ENCODE peak calls at places on chromosomes 4 and X, in ten cellular contexts. One of them, this sample, is unnamed.

GRCh38 chr4:147782087-147782781 is 50.3 kb downstream of the ARHGAP10 start:
- DNase-seq in SJSA1: peak; percentile 48
- DNase-seq in CD8-positive, alpha-beta memory T cell: no peak
- DNase-seq in cardiac fibroblast: peak; percentile 47
- DNase-seq in bronchial epithelial cell: peak; percentile 42
- DNase-seq in heart left ventricle: no peak
- DNase-seq in GM23248: peak; percentile 49
- DNase-seq in mesendoderm: no peak
- DNase-seq in neural progenitor cell: no peak
- DNase-seq in ovary: no peak
- DNase-seq in this sample: peak; percentile 31

GRCh38 chr4:173223743-173224142 is 55.1 kb downstream of the GALNT7 start:
- DNase-seq in SJSA1: no peak
- DNase-seq in heart left ventricle: no peak
- DNase-seq in CD8-positive, alpha-beta memory T cell: no peak
- DNase-seq in neural progenitor cell: no peak
- DNase-seq in cardiac fibroblast: no peak
- DNase-seq in GM23248: no peak
- DNase-seq in mesendoderm: no peak
- DNase-seq in ovary: no peak
- DNase-seq in bronchial epithelial cell: no peak
- DNase-seq in this sample: no peak

GRCh38 chr4:148800943-148801342 is 358.7 kb upstream of the NR3C2 start:
- DNase-seq in mesendoderm: no peak
- DNase-seq in heart left ventricle: no peak
- DNase-seq in neural progenitor cell: no peak
- DNase-seq in ovary: no peak
- DNase-seq in bronchial epithelial cell: no peak
- DNase-seq in cardiac fibroblast: peak; percentile 24
- DNase-seq in GM23248: no peak
- DNase-seq in CD8-positive, alpha-beta memory T cell: no peak
- DNase-seq in SJSA1: no peak
- DNase-seq in this sample: peak; percentile 28

GRCh38 chrX:129091097-129091496 is 432.2 kb downstream of the SMARCA1 start:
- DNase-seq in ovary: no peak
- DNase-seq in heart left ventricle: no peak
- DNase-seq in cardiac fibroblast: no peak
- DNase-seq in SJSA1: no peak
- DNase-seq in neural progenitor cell: peak; percentile 65
- DNase-seq in mesendoderm: peak; percentile 49
- DNase-seq in CD8-positive, alpha-beta memory T cell: no peak
- DNase-seq in GM23248: no peak
- DNase-seq in bronchial epithelial cell: no peak
- DNase-seq in this sample: no peak

GRCh38 chrX:72536542-72536941 is 36.1 kb downstream of the HDAC8 start:
- DNase-seq in SJSA1: no peak
- DNase-seq in mesendoderm: no peak
- DNase-seq in neural progenitor cell: no peak
- DNase-seq in ovary: no peak
- DNase-seq in heart left ventricle: peak; percentile 9
- DNase-seq in cardiac fibroblast: no peak
- DNase-seq in CD8-positive, alpha-beta memory T cell: no peak
- DNase-seq in bronchial epithelial cell: no peak
- DNase-seq in GM23248: no peak
- DNase-seq in this sample: no peak

GRCh38 chr4:88828846-88829245 is 131.2 kb upstream of the NAP1L5 start:
- DNase-seq in neural progenitor cell: no peak
- DNase-seq in GM23248: no peak
- DNase-seq in ovary: no peak
- DNase-seq in mesendoderm: no peak
- DNase-seq in CD8-positive, alpha-beta memory T cell: no peak
- DNase-seq in cardiac fibroblast: no peak
- DNase-seq in heart left ventricle: no peak
- DNase-seq in SJSA1: no peak
- DNase-seq in bronchial epithelial cell: no peak
- DNase-seq in this sample: no peak

GRCh38 chr4:82713856-82714255 is 84.7 kb downstream of the SCD5 start:
- DNase-seq in mesendoderm: no peak
- DNase-seq in GM23248: peak; percentile 60
- DNase-seq in heart left ventricle: no peak
- DNase-seq in bronchial epithelial cell: peak; percentile 78
- DNase-seq in neural progenitor cell: no peak
- DNase-seq in CD8-positive, alpha-beta memory T cell: no peak
- DNase-seq in cardiac fibroblast: peak; percentile 46
- DNase-seq in ovary: no peak
- DNase-seq in SJSA1: no peak
- DNase-seq in this sample: no peak

GRCh38 chr4:56844817-56845580 is 23.5 kb upstream of the SPINK2 start:
- DNase-seq in ovary: no peak
- DNase-seq in neural progenitor cell: peak; percentile 49
- DNase-seq in mesendoderm: peak; percentile 72
- DNase-seq in heart left ventricle: no peak
- DNase-seq in bronchial epithelial cell: no peak
- DNase-seq in GM23248: no peak
- DNase-seq in CD8-positive, alpha-beta memory T cell: no peak
- DNase-seq in cardiac fibroblast: no peak
- DNase-seq in SJSA1: no peak
- DNase-seq in this sample: no peak

GRCh38 chrX:68498044-68498507 is 775 bp upstream of the YIPF6 start:
- DNase-seq in bronchial epithelial cell: peak; percentile 52
- DNase-seq in SJSA1: no peak
- DNase-seq in GM23248: peak; percentile 33
- DNase-seq in ovary: no peak
- DNase-seq in heart left ventricle: no peak
- DNase-seq in CD8-positive, alpha-beta memory T cell: no peak
- DNase-seq in cardiac fibroblast: no peak
- DNase-seq in neural progenitor cell: no peak
- DNase-seq in mesendoderm: peak; percentile 86
- DNase-seq in this sample: no peak

GRCh38 chrX:40148439-40149285 is 50.9 kb upstream of the BCOR start:
- DNase-seq in neural progenitor cell: peak; percentile 62
- DNase-seq in SJSA1: no peak
- DNase-seq in bronchial epithelial cell: no peak
- DNase-seq in CD8-positive, alpha-beta memory T cell: no peak
- DNase-seq in mesendoderm: peak; percentile 45
- DNase-seq in heart left ventricle: no peak
- DNase-seq in ovary: no peak
- DNase-seq in GM23248: no peak
- DNase-seq in cardiac fibroblast: no peak
- DNase-seq in this sample: no peak
- H3K4me3 ChIP-seq in neural progenitor cell: peak overlapping the region; percentile 23
- H3K4me3 ChIP-seq in SJSA1: no peak overlapping the region
- H3K4me3 ChIP-seq in bronchial epithelial cell: no peak overlapping the region
- H3K4me3 ChIP-seq in CD8-positive, alpha-beta memory T cell: no peak overlapping the region
- H3K4me3 ChIP-seq in mesendoderm: no peak overlapping the region
- H3K4me3 ChIP-seq in heart left ventricle: no peak overlapping the region
- H3K4me3 ChIP-seq in ovary: no peak overlapping the region
- H3K4me3 ChIP-seq in GM23248: no peak overlapping the region
- H3K4me3 ChIP-seq in cardiac fibroblast: no peak overlapping the region
- H3K4me3 ChIP-seq in this sample: no peak overlapping the region

GRCh38 chr4:133146574-133147198 is 2.4 kb upstream of the PCDH10 start:
- DNase-seq in mesendoderm: peak; percentile 93
- DNase-seq in cardiac fibroblast: peak; percentile 66
- DNase-seq in SJSA1: peak; percentile 2
- DNase-seq in bronchial epithelial cell: peak; percentile 15
- DNase-seq in ovary: peak; percentile 43
- DNase-seq in CD8-positive, alpha-beta memory T cell: no peak
- DNase-seq in neural progenitor cell: peak; percentile 80
- DNase-seq in GM23248: peak; percentile 73
- DNase-seq in heart left ventricle: no peak
- DNase-seq in this sample: peak; percentile 17
- H3K4me3 ChIP-seq in mesendoderm: peak overlapping the region; percentile 37
- H3K4me3 ChIP-seq in cardiac fibroblast: peak overlapping the region; percentile 54
- H3K4me3 ChIP-seq in SJSA1: no peak overlapping the region
- H3K4me3 ChIP-seq in bronchial epithelial cell: no peak overlapping the region
- H3K4me3 ChIP-seq in ovary: peak overlapping the region; percentile 40
- H3K4me3 ChIP-seq in CD8-positive, alpha-beta memory T cell: no peak overlapping the region
- H3K4me3 ChIP-seq in neural progenitor cell: peak overlapping the region; percentile 57
- H3K4me3 ChIP-seq in GM23248: peak overlapping the region; percentile 59
- H3K4me3 ChIP-seq in heart left ventricle: no peak overlapping the region
- H3K4me3 ChIP-seq in this sample: peak overlapping the region; percentile 66

GRCh38 chrX:143873343-143873742 is 10.5 kb upstream of the UBE2NL start:
- DNase-seq in CD8-positive, alpha-beta memory T cell: no peak
- DNase-seq in mesendoderm: no peak
- DNase-seq in heart left ventricle: no peak
- DNase-seq in neural progenitor cell: no peak
- DNase-seq in SJSA1: no peak
- DNase-seq in bronchial epithelial cell: peak; percentile 40
- DNase-seq in GM23248: peak; percentile 60
- DNase-seq in cardiac fibroblast: peak; percentile 54
- DNase-seq in ovary: no peak
- DNase-seq in this sample: no peak
- H3K4me3 ChIP-seq in CD8-positive, alpha-beta memory T cell: no peak overlapping the region
- H3K4me3 ChIP-seq in mesendoderm: no peak overlapping the region
- H3K4me3 ChIP-seq in heart left ventricle: no peak overlapping the region
- H3K4me3 ChIP-seq in neural progenitor cell: no peak overlapping the region
- H3K4me3 ChIP-seq in SJSA1: no peak overlapping the region
- H3K4me3 ChIP-seq in bronchial epithelial cell: no peak overlapping the region
- H3K4me3 ChIP-seq in GM23248: no peak overlapping the region
- H3K4me3 ChIP-seq in cardiac fibroblast: no peak overlapping the region
- H3K4me3 ChIP-seq in ovary: no peak overlapping the region
- H3K4me3 ChIP-seq in this sample: no peak overlapping the region

GRCh38 chrX:52271212-52271611 is 86.5 kb downstream of the MAGED4 start:
- DNase-seq in heart left ventricle: no peak
- DNase-seq in bronchial epithelial cell: peak; percentile 20
- DNase-seq in cardiac fibroblast: peak; percentile 7
- DNase-seq in mesendoderm: peak; percentile 53
- DNase-seq in GM23248: peak; percentile 19
- DNase-seq in SJSA1: no peak
- DNase-seq in neural progenitor cell: peak; percentile 58
- DNase-seq in ovary: no peak
- DNase-seq in CD8-positive, alpha-beta memory T cell: no peak
- DNase-seq in this sample: no peak
- H3K4me3 ChIP-seq in heart left ventricle: no peak overlapping the region
- H3K4me3 ChIP-seq in bronchial epithelial cell: no peak overlapping the region
- H3K4me3 ChIP-seq in cardiac fibroblast: no peak overlapping the region
- H3K4me3 ChIP-seq in mesendoderm: no peak overlapping the region
- H3K4me3 ChIP-seq in GM23248: no peak overlapping the region
- H3K4me3 ChIP-seq in SJSA1: no peak overlapping the region
- H3K4me3 ChIP-seq in neural progenitor cell: no peak overlapping the region
- H3K4me3 ChIP-seq in ovary: no peak overlapping the region
- H3K4me3 ChIP-seq in CD8-positive, alpha-beta memory T cell: no peak overlapping the region
- H3K4me3 ChIP-seq in this sample: no peak overlapping the region